ENCODE peak calls at places on chromosomes 5 and 9, in six cellular contexts. G is A549, P is ovary, I is suprapubic skin, D is K562, S is sigmoid colon. Q is an unnamed sample.

GRCh38 chr9:77176106-77176505 is 1.2 kb upstream of the VPS13A start:
- DNase-seq in G (no peak), P (no peak), I (no peak), D (no peak), S (no peak), Q (no peak)

GRCh38 chr5:90528704-90529233 is 615 bp downstream of the LYSMD3 start:
- DNase-seq in G (no peak), P (no peak), I (no peak), D (peak; percentile 22), S (no peak), Q (no peak)

GRCh38 chr9:27150758-27151431 is 41.9 kb downstream of the TEK start:
- DNase-seq in G (no peak), P (no peak), I (no peak), D (no peak), S (no peak), Q (no peak)

GRCh38 chr9:133967024-133967741 is 24.9 kb downstream of the VAV2 start:
- DNase-seq in G (no peak), P (no peak), I (no peak), D (no peak), S (no peak), Q (no peak)

GRCh38 chr5:148387325-148387724 is 3.6 kb downstream of the FBXO38 start:
- DNase-seq in G (no peak), P (no peak), I (no peak), D (no peak), S (no peak), Q (no peak)

GRCh38 chr5:134226441-134227192 is 744 bp upstream of the PPP2CA start:
- DNase-seq in G (peak; percentile 10), P (no peak), I (no peak), D (no peak), S (no peak), Q (peak; percentile 85)

GRCh38 chr5:136058972-136059354 is 30.2 kb downstream of the TGFBI start:
- DNase-seq in G (no peak), P (no peak), I (no peak), D (no peak), S (no peak), Q (peak; percentile 10)

GRCh38 chr5:57858905-57859304 is 376.3 kb upstream of the ACTBL2 start:
- DNase-seq in G (no peak), P (no peak), I (no peak), D (no peak), S (no peak), Q (no peak)

GRCh38 chr5:141846031-141846430 is 32.2 kb downstream of the PCDH1 start:
- DNase-seq in G (no peak), P (no peak), I (no peak), D (no peak), S (no peak), Q (no peak)

GRCh38 chr9:87713278-87713989 is 12.5 kb upstream of the CTSL start:
- DNase-seq in G (peak; percentile 99), P (peak; percentile 78), I (peak; percentile 96), D (peak; percentile 73), S (peak; percentile 98), Q (peak; percentile 88)

GRCh38 chr5:142295084-142295758 is 29.6 kb downstream of the SPRY4 start:
- DNase-seq in G (no peak), P (no peak), I (no peak), D (peak; percentile 45), S (no peak), Q (no peak)

GRCh38 chr5:59020611-59021285 is 437.9 kb downstream of the RAB3C start:
- DNase-seq in G (no peak), P (no peak), I (no peak), D (no peak), S (no peak), Q (no peak)

GRCh38 chr9:83433841-83434240 is 104.4 kb downstream of the FRMD3 start:
- DNase-seq in G (no peak), P (no peak), I (no peak), D (no peak), S (no peak), Q (no peak)

GRCh38 chr5:136084698-136085097 is 47.9 kb upstream of the SMAD5 start:
- DNase-seq in G (no peak), P (no peak), I (no peak), D (no peak), S (peak; percentile 86), Q (no peak)

GRCh38 chr5:135490245-135491037 is 38.3 kb upstream of the TIFAB start:
- DNase-seq in G (no peak), P (no peak), I (no peak), D (no peak), S (no peak), Q (no peak)

GRCh38 chr9:135835131-135835530 is 72.2 kb downstream of the CAMSAP1 start:
- DNase-seq in G (no peak), P (no peak), I (no peak), D (no peak), S (no peak), Q (no peak)

GRCh38 chr5:66122379-66123034 is 21.6 kb upstream of the SREK1 start:
- DNase-seq in G (no peak), P (no peak), I (no peak), D (no peak), S (no peak), Q (no peak)

GRCh38 chr5:15683332-15683731 is 183.4 kb downstream of the FBXL7 start:
- DNase-seq in G (peak; percentile 12), P (peak; percentile 40), I (no peak), D (no peak), S (no peak), Q (no peak)

GRCh38 chr5:116453920-116454319 is 120.7 kb downstream of the SEMA6A start:
- DNase-seq in G (no peak), P (no peak), I (no peak), D (no peak), S (no peak), Q (no peak)

GRCh38 chr5:116456036-116456435 is 118.6 kb downstream of the SEMA6A start:
- DNase-seq in G (no peak), P (no peak), I (no peak), D (no peak), S (no peak), Q (no peak)

GRCh38 chr5:116452774-116453368 is 121.8 kb downstream of the SEMA6A start:
- DNase-seq in G (no peak), P (no peak), I (no peak), D (no peak), S (no peak), Q (no peak)

GRCh38 chr5:116455061-116455460 is 119.6 kb downstream of the SEMA6A start:
- DNase-seq in G (no peak), P (no peak), I (no peak), D (no peak), S (no peak), Q (no peak)

DNA sequence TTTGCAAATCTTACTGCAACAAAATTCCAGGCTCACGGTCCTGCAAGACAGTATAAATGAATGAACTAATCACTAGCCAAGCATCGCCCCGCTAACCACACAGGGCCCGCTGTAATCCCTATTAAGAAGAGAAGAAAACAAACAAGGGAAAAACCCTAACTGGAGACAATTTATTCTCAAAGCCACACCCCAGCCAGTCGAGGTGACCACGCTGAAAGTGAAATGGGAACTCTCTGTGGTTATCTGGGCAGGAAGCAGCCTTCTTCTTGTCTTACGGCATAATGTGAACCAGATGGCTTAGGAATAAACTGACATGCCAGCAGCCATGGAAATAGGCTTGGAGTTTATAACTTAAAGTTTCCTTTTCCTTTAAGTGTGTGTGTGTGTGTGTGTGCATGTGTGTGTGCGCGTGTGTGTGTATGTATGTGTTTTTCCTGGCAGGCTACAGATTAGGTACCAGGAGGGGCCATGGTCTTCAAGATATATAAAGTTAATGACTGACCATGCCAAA is 120.2 kb downstream of the SEMA6A start:
- DNase-seq in G (no peak), P (no peak), I (no peak), D (no peak), S (no peak), Q (no peak)
- TF ChIP-seq EP300 in G (no peak), P (no peak), I (no peak), D (no peak), S (no peak), Q (no peak)

GRCh38 chr9:114178076-114178475 is 22.7 kb downstream of the COL27A1 start:
- DNase-seq in G (no peak), P (peak; percentile 27), I (no peak), D (no peak), S (no peak), Q (no peak)
- TF ChIP-seq POLR2A in G (no peak), P (no peak), I (no peak), D (no peak), S (no peak), Q (no peak)

GRCh38 chr5:161545701-161546462 is 643 bp downstream of the GABRB2 start:
- DNase-seq in G (no peak), P (no peak), I (no peak), D (no peak), S (no peak), Q (no peak)

GRCh38 chr5:161548472-161549094 is 2.1 kb upstream of the GABRB2 start:
- DNase-seq in G (no peak), P (no peak), I (no peak), D (no peak), S (no peak), Q (peak; percentile 79)

GRCh38 chr5:161547573-161548471 is 1.3 kb upstream of the GABRB2 start:
- DNase-seq in G (peak; percentile 1), P (no peak), I (peak; percentile 61), D (no peak), S (no peak), Q (peak; percentile 20)

GRCh38 chr5:161546463-161547301 is at the start of gene GABRB2:
- DNase-seq in G (peak; percentile 25), P (peak; percentile 50), I (peak; percentile 63), D (peak; percentile 11), S (peak; percentile 69), Q (peak; percentile 19)

GRCh38 chr5:161549106-161549505 is 2.6 kb upstream of the GABRB2 start:
- DNase-seq in G (peak; percentile 10), P (no peak), I (no peak), D (no peak), S (no peak), Q (no peak)
- H3K4me3 ChIP-seq in G (peak overlapping the region; percentile 40), P (no peak overlapping the region), I (peak overlapping the region; percentile 51), D (no peak overlapping the region), S (no peak overlapping the region), Q (peak overlapping the region; percentile 53)

GRCh38 chr9:89878687-89879086 is 273.9 kb downstream of the GADD45G start:
- DNase-seq in G (no peak), P (peak; percentile 42), I (peak; percentile 62), D (no peak), S (peak; percentile 73), Q (no peak)
- TF ChIP-seq EP300 in G (no peak), P (no peak), I (no peak), D (no peak), S (no peak), Q (peak; percentile 95)